ENCODE peak calls at places on chromosomes 7 and 10, in nine cellular contexts. K, J, E, G, M, P, V, D and X are unnamed samples.

GRCh38 chr10:86062647-86063145 is 303.9 kb downstream of the GRID1 start:
- DNase-seq in G (no peak), K (no peak), E (no peak), V (no peak), J (no peak), M (no peak), P (no peak), D (no peak), X (no peak)

GRCh38 chr10:20954519-20954918 is 57.4 kb upstream of the NEBL start:
- DNase-seq in V (no peak), D (no peak), M (no peak), K (no peak), P (no peak), J (peak; percentile 23), E (no peak), G (no peak), X (no peak)

GRCh38 chr7:41803569-41803968 is 100.7 kb upstream of the INHBA start:
- DNase-seq in G (no peak), K (no peak), D (no peak), P (no peak), M (no peak), J (no peak), V (no peak), E (no peak), X (no peak)

GRCh38 chr7:157271315-157271990 is 65.4 kb upstream of the DNAJB6 start:
- DNase-seq in P (no peak), G (peak; percentile 21), J (no peak), K (no peak), V (no peak), D (peak; percentile 61), M (no peak), E (no peak), X (no peak)

GRCh38 chr10:125276137-125276536 is 115.8 kb upstream of the CTBP2 start:
- DNase-seq in K (no peak), M (no peak), P (no peak), V (no peak), G (no peak), D (no peak), J (no peak), E (no peak), X (no peak)

GRCh38 chr7:33996899-33997298 is 91.6 kb downstream of the BMPER start:
- DNase-seq in D (no peak), E (no peak), J (peak; percentile 9), V (no peak), M (no peak), P (no peak), G (no peak), K (no peak), X (peak; percentile 12)

GRCh38 chr10:123141791-123142700 is 5.9 kb upstream of the HMX2 start:
- DNase-seq in D (no peak), V (no peak), M (no peak), J (no peak), P (no peak), G (no peak), E (no peak), K (no peak), X (no peak)

GRCh38 chr7:13181221-13181620 is 493.8 kb downstream of the ARL4A start:
- DNase-seq in V (no peak), J (no peak), D (no peak), M (no peak), G (no peak), E (no peak), K (no peak), P (no peak), X (no peak)

GRCh38 chr10:116721048-116721897 is 21.1 kb downstream of the HSPA12A start:
- DNase-seq in M (no peak), D (no peak), E (no peak), V (no peak), J (peak; percentile 18), K (no peak), P (no peak), G (no peak), X (peak; percentile 44)

GRCh38 chr10:26227786-26228185 is 11.2 kb downstream of the GAD2 start:
- DNase-seq in D (no peak), K (no peak), P (no peak), J (no peak), M (no peak), E (no peak), V (no peak), G (no peak), X (no peak)